ENCODE peak calls at places on chromosomes 7 and 10, in nine cellular contexts. One of them, this sample, is unnamed.

GRCh38 chr10:50508315-50509051 is 115.3 kb downstream of the SGMS1 start:
- DNase-seq in A549: no peak
- DNase-seq in sigmoid colon: no peak
- DNase-seq in ovary: no peak
- DNase-seq in suprapubic skin: no peak
- DNase-seq in K562: no peak
- DNase-seq in stomach: no peak
- DNase-seq in GM12878: peak; percentile 99
- DNase-seq in tibial nerve: no peak
- DNase-seq in this sample: no peak

GRCh38 chr10:116490028-116490662 is 55.6 kb upstream of the PNLIP start:
- DNase-seq in A549: peak; percentile 15
- DNase-seq in sigmoid colon: no peak
- DNase-seq in ovary: no peak
- DNase-seq in suprapubic skin: no peak
- DNase-seq in K562: peak; percentile 10
- DNase-seq in stomach: no peak
- DNase-seq in GM12878: no peak
- DNase-seq in tibial nerve: no peak
- DNase-seq in this sample: no peak

GRCh38 chr10:80465839-80466590 is 11.9 kb downstream of the TSPAN14 start:
- DNase-seq in A549: no peak
- DNase-seq in sigmoid colon: no peak
- DNase-seq in ovary: no peak
- DNase-seq in suprapubic skin: no peak
- DNase-seq in K562: no peak
- DNase-seq in stomach: no peak
- DNase-seq in GM12878: no peak
- DNase-seq in tibial nerve: no peak
- DNase-seq in this sample: no peak

GRCh38 chr7:97019710-97020109 is 4.9 kb downstream of the DLX5 start:
- DNase-seq in A549: no peak
- DNase-seq in sigmoid colon: no peak
- DNase-seq in ovary: no peak
- DNase-seq in suprapubic skin: no peak
- DNase-seq in K562: no peak
- DNase-seq in stomach: no peak
- DNase-seq in GM12878: no peak
- DNase-seq in tibial nerve: no peak
- DNase-seq in this sample: no peak

GRCh38 chr10:129365767-129366400 is 101.2 kb upstream of the MGMT start:
- DNase-seq in A549: no peak
- DNase-seq in sigmoid colon: no peak
- DNase-seq in ovary: no peak
- DNase-seq in suprapubic skin: no peak
- DNase-seq in K562: peak; percentile 74
- DNase-seq in stomach: no peak
- DNase-seq in GM12878: no peak
- DNase-seq in tibial nerve: no peak
- DNase-seq in this sample: peak; percentile 88

GRCh38 chr10:96532523-96532922 is 18.8 kb upstream of the TLL2 start:
- DNase-seq in A549: no peak
- DNase-seq in sigmoid colon: no peak
- DNase-seq in ovary: no peak
- DNase-seq in suprapubic skin: no peak
- DNase-seq in K562: no peak
- DNase-seq in stomach: peak; percentile 46
- DNase-seq in GM12878: no peak
- DNase-seq in tibial nerve: no peak
- DNase-seq in this sample: no peak

GRCh38 chr10:126243976-126244375 is 144.3 kb downstream of the ADAM12 start:
- DNase-seq in A549: no peak
- DNase-seq in sigmoid colon: no peak
- DNase-seq in ovary: no peak
- DNase-seq in suprapubic skin: no peak
- DNase-seq in K562: no peak
- DNase-seq in stomach: no peak
- DNase-seq in GM12878: no peak
- DNase-seq in tibial nerve: no peak
- DNase-seq in this sample: no peak

GRCh38 chr7:3575753-3576531 is 274.9 kb downstream of the SDK1 start:
- DNase-seq in A549: no peak
- DNase-seq in sigmoid colon: no peak
- DNase-seq in ovary: no peak
- DNase-seq in suprapubic skin: no peak
- DNase-seq in K562: no peak
- DNase-seq in stomach: peak; percentile 43
- DNase-seq in GM12878: no peak
- DNase-seq in tibial nerve: no peak
- DNase-seq in this sample: no peak

GRCh38 chr10:14560794-14561765 is 213.6 kb downstream of the FAM107B start:
- DNase-seq in A549: no peak
- DNase-seq in sigmoid colon: no peak
- DNase-seq in ovary: no peak
- DNase-seq in suprapubic skin: no peak
- DNase-seq in K562: no peak
- DNase-seq in stomach: no peak
- DNase-seq in GM12878: no peak
- DNase-seq in tibial nerve: no peak
- DNase-seq in this sample: no peak

GRCh38 chr7:1076184-1077072 is 11.5 kb upstream of the GPER1 start:
- DNase-seq in A549: no peak
- DNase-seq in sigmoid colon: no peak
- DNase-seq in ovary: no peak
- DNase-seq in suprapubic skin: no peak
- DNase-seq in K562: no peak
- DNase-seq in stomach: peak; percentile 73
- DNase-seq in GM12878: no peak
- DNase-seq in tibial nerve: no peak
- DNase-seq in this sample: no peak

GRCh38 chr10:118915161-118915560 is 114.4 kb upstream of the NANOS1 start:
- DNase-seq in A549: no peak
- DNase-seq in sigmoid colon: no peak
- DNase-seq in ovary: no peak
- DNase-seq in suprapubic skin: no peak
- DNase-seq in K562: no peak
- DNase-seq in stomach: no peak
- DNase-seq in GM12878: no peak
- DNase-seq in tibial nerve: no peak
- DNase-seq in this sample: peak; percentile 80

GRCh38 chr10:88459523-88459922 is 123.6 kb downstream of the RNLS start:
- DNase-seq in A549: no peak
- DNase-seq in sigmoid colon: no peak
- DNase-seq in ovary: peak; percentile 29
- DNase-seq in suprapubic skin: no peak
- DNase-seq in K562: no peak
- DNase-seq in stomach: no peak
- DNase-seq in GM12878: no peak
- DNase-seq in tibial nerve: peak; percentile 23
- DNase-seq in this sample: no peak

GRCh38 chr10:44724415-44725174 is 186.5 kb upstream of the TMEM72 start:
- DNase-seq in A549: no peak
- DNase-seq in sigmoid colon: no peak
- DNase-seq in ovary: no peak
- DNase-seq in suprapubic skin: no peak
- DNase-seq in K562: no peak
- DNase-seq in stomach: no peak
- DNase-seq in GM12878: peak; percentile 17
- DNase-seq in tibial nerve: no peak
- DNase-seq in this sample: no peak

GRCh38 chr7:152076324-152076821 is 50.9 kb downstream of the GALNT11 start:
- DNase-seq in A549: peak; percentile 40
- DNase-seq in sigmoid colon: no peak
- DNase-seq in ovary: no peak
- DNase-seq in suprapubic skin: no peak
- DNase-seq in K562: peak; percentile 58
- DNase-seq in stomach: peak; percentile 42
- DNase-seq in GM12878: no peak
- DNase-seq in tibial nerve: peak; percentile 22
- DNase-seq in this sample: no peak

DNA sequence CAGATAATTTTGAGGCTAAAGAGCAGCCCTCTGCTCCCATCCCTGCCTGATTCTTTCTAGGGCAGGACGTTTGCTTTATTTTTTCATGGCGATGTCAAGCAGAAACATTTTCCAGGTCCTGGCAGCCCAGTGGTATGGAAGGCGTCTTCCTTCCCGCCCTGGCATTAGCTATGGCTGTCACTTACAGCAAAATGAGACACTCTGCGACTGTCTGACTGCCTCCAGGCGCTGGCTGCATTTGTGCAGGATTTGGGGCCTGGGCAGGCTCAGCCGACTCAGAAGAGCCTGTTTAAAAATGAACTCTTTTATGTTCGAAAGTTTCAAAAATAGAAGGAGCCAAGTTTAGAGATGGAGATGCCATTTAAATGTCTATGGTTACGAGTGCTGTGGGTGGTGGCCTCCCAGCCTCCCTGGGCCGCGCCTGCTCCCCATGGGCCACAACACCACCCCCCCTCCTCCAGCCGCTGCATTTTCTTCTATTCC is 54.8 kb upstream of the TNS3 start:
- DNase-seq in A549: no peak
- DNase-seq in sigmoid colon: no peak
- DNase-seq in ovary: no peak
- DNase-seq in suprapubic skin: no peak
- DNase-seq in K562: no peak
- DNase-seq in stomach: no peak
- DNase-seq in GM12878: no peak
- DNase-seq in tibial nerve: no peak
- DNase-seq in this sample: no peak
- TF ChIP-seq EP300 in A549: no peak
- TF ChIP-seq EP300 in sigmoid colon: no peak
- TF ChIP-seq EP300 in ovary: no peak
- TF ChIP-seq EP300 in suprapubic skin: no peak
- TF ChIP-seq EP300 in K562: no peak
- TF ChIP-seq EP300 in stomach: no peak
- TF ChIP-seq EP300 in GM12878: no peak
- TF ChIP-seq EP300 in tibial nerve: no peak
- TF ChIP-seq EP300 in this sample: no peak

GRCh38 chr10:133008196-133008595 is 65.8 kb upstream of the CFAP46 start:
- DNase-seq in A549: no peak
- DNase-seq in sigmoid colon: no peak
- DNase-seq in ovary: no peak
- DNase-seq in suprapubic skin: no peak
- DNase-seq in K562: no peak
- DNase-seq in stomach: no peak
- DNase-seq in GM12878: no peak
- DNase-seq in tibial nerve: no peak
- DNase-seq in this sample: no peak

GRCh38 chr10:133010095-133010837 is 67.9 kb upstream of the CFAP46 start:
- DNase-seq in A549: no peak
- DNase-seq in sigmoid colon: no peak
- DNase-seq in ovary: no peak
- DNase-seq in suprapubic skin: no peak
- DNase-seq in K562: no peak
- DNase-seq in stomach: no peak
- DNase-seq in GM12878: no peak
- DNase-seq in tibial nerve: no peak
- DNase-seq in this sample: peak; percentile 98

GRCh38 chr10:133007360-133007858 is 65.0 kb upstream of the CFAP46 start:
- DNase-seq in A549: no peak
- DNase-seq in sigmoid colon: no peak
- DNase-seq in ovary: no peak
- DNase-seq in suprapubic skin: no peak
- DNase-seq in K562: no peak
- DNase-seq in stomach: no peak
- DNase-seq in GM12878: no peak
- DNase-seq in tibial nerve: no peak
- DNase-seq in this sample: no peak

GRCh38 chr10:133008736-133009135 is 66.4 kb upstream of the CFAP46 start:
- DNase-seq in A549: no peak
- DNase-seq in sigmoid colon: no peak
- DNase-seq in ovary: no peak
- DNase-seq in suprapubic skin: no peak
- DNase-seq in K562: no peak
- DNase-seq in stomach: no peak
- DNase-seq in GM12878: no peak
- DNase-seq in tibial nerve: no peak
- DNase-seq in this sample: no peak

GRCh38 chr10:133009218-133009954 is 67.0 kb upstream of the CFAP46 start:
- DNase-seq in A549: peak; percentile 36
- DNase-seq in sigmoid colon: peak; percentile 83
- DNase-seq in ovary: no peak
- DNase-seq in suprapubic skin: no peak
- DNase-seq in K562: peak; percentile 14
- DNase-seq in stomach: peak; percentile 76
- DNase-seq in GM12878: no peak
- DNase-seq in tibial nerve: peak; percentile 60
- DNase-seq in this sample: peak; percentile 94
- H3K4me1 ChIP-seq in A549: peaks cover 14% of the 10 kb centered on the region
- H3K4me1 ChIP-seq in sigmoid colon: no peaks in the 10 kb centered on the region
- H3K4me1 ChIP-seq in ovary: no peaks in the 10 kb centered on the region
- H3K4me1 ChIP-seq in suprapubic skin: peaks cover 16% of the 10 kb centered on the region
- H3K4me1 ChIP-seq in K562: no peaks in the 10 kb centered on the region
- H3K4me1 ChIP-seq in stomach: peaks cover 8% of the 10 kb centered on the region
- H3K4me1 ChIP-seq in GM12878: no peaks in the 10 kb centered on the region
- H3K4me1 ChIP-seq in tibial nerve: no peaks in the 10 kb centered on the region
- H3K4me1 ChIP-seq in this sample: peaks cover 6% of the 10 kb centered on the region

GRCh38 chr10:34094146-34094696 is 720.9 kb downstream of the PARD3 start:
- DNase-seq in A549: no peak
- DNase-seq in sigmoid colon: no peak
- DNase-seq in ovary: no peak
- DNase-seq in suprapubic skin: peak; percentile 74
- DNase-seq in K562: no peak
- DNase-seq in stomach: no peak
- DNase-seq in GM12878: no peak
- DNase-seq in tibial nerve: no peak
- DNase-seq in this sample: peak; percentile 68
- TF ChIP-seq EP300 in A549: no peak
- TF ChIP-seq EP300 in sigmoid colon: no peak
- TF ChIP-seq EP300 in ovary: no peak
- TF ChIP-seq EP300 in suprapubic skin: no peak
- TF ChIP-seq EP300 in K562: no peak
- TF ChIP-seq EP300 in stomach: no peak
- TF ChIP-seq EP300 in GM12878: no peak
- TF ChIP-seq EP300 in tibial nerve: no peak
- TF ChIP-seq EP300 in this sample: no peak

DNA sequence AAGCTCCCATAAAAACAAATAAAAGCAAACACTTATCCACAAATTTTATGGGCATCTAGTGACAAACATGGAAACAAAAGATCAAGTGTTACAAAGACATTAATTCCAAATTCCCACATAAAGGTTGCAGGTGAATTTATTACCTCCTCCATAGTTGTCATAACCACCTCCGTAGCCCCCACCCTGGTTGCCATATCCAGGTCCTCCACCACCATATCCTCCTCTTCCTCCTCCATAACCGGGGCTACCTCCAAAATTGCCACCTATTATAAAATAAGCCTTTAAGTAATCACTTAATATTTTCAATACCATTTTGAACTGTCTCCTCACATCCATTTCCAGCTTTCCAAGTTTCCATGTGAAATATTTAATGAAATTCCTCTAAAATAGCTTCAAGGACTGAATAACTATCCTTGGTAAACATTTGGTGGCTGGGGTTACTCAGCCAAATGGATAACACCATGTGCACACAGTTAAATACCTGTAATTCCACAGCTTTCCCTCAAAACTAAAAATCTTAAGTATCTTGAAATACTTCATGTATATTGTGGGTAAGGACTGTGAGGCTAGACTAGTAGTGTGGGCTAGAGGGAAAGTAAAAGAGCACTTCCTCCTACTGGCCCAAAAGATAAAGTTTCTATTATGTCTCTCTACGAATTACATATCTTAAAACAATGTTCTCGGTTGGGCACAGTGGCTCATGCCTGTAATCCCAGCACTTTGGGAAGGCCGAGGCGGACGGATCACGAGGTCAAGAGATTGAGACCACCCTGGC is 6.9 kb downstream of the HNRNPA2B1 start:
- DNase-seq in A549: no peak
- DNase-seq in sigmoid colon: no peak
- DNase-seq in ovary: no peak
- DNase-seq in suprapubic skin: no peak
- DNase-seq in K562: no peak
- DNase-seq in stomach: no peak
- DNase-seq in GM12878: no peak
- DNase-seq in tibial nerve: no peak
- DNase-seq in this sample: no peak
- H3K4me1 ChIP-seq in A549: peaks cover 84% of the 10 kb centered on the region
- H3K4me1 ChIP-seq in sigmoid colon: no peaks in the 10 kb centered on the region
- H3K4me1 ChIP-seq in ovary: peaks cover 5% of the 10 kb centered on the region
- H3K4me1 ChIP-seq in suprapubic skin: peaks cover 56% of the 10 kb centered on the region
- H3K4me1 ChIP-seq in K562: peaks cover 30% of the 10 kb centered on the region
- H3K4me1 ChIP-seq in stomach: peaks cover 55% of the 10 kb centered on the region
- H3K4me1 ChIP-seq in GM12878: peaks cover 27% of the 10 kb centered on the region
- H3K4me1 ChIP-seq in tibial nerve: no peaks in the 10 kb centered on the region
- H3K4me1 ChIP-seq in this sample: peaks cover 82% of the 10 kb centered on the region

This sample was measured in esophagus muscularis mucosa.